ENCODE peak calls at places on chromosomes 3 and 15, in eight cellular contexts. One of them, this sample, is unnamed.

GRCh38 chr15:60444289-60444912 is 34.5 kb downstream of the ICE2 start:
- DNase-seq in A549: peak
- DNase-seq in CD8-positive, alpha-beta T cell: no peak
- DNase-seq in stimulated activated CD4-positive, alpha-beta T cell treated with anti-CD3 and anti-CD28 coated beads, Interleukin-12 subunit alpha, Interleukin-12 subunit beta, amount 100 ng/mL, for 48 hours: no peak
- DNase-seq in NCI-H1930: no peak
- DNase-seq in T-helper 1 cell: no peak
- DNase-seq in colonic mucosa: no peak
- DNase-seq in activated CD4-positive, CD25-positive, alpha-beta regulatory T cell: no peak
- DNase-seq in this sample: no peak

GRCh38 chr15:59545573-59545972 is 66.0 kb upstream of the GCNT3 start:
- DNase-seq in T-helper 1 cell: no peak
- DNase-seq in activated CD4-positive, CD25-positive, alpha-beta regulatory T cell: no peak
- DNase-seq in NCI-H1930: no peak
- DNase-seq in CD8-positive, alpha-beta T cell: no peak
- DNase-seq in A549: no peak
- DNase-seq in stimulated activated CD4-positive, alpha-beta T cell treated with anti-CD3 and anti-CD28 coated beads, Interleukin-12 subunit alpha, Interleukin-12 subunit beta, amount 100 ng/mL, for 48 hours: no peak
- DNase-seq in colonic mucosa: no peak
- DNase-seq in this sample: no peak

GRCh38 chr3:140316895-140317400 is 360.9 kb upstream of the TRIM42 start:
- DNase-seq in T-helper 1 cell: no peak
- DNase-seq in CD8-positive, alpha-beta T cell: no peak
- DNase-seq in activated CD4-positive, CD25-positive, alpha-beta regulatory T cell: no peak
- DNase-seq in colonic mucosa: no peak
- DNase-seq in stimulated activated CD4-positive, alpha-beta T cell treated with anti-CD3 and anti-CD28 coated beads, Interleukin-12 subunit alpha, Interleukin-12 subunit beta, amount 100 ng/mL, for 48 hours: no peak
- DNase-seq in A549: no peak
- DNase-seq in NCI-H1930: no peak
- DNase-seq in this sample: no peak

GRCh38 chr3:72907851-72908620 is 20.2 kb downstream of the GXYLT2 start:
- DNase-seq in colonic mucosa: no peak
- DNase-seq in A549: peak
- DNase-seq in T-helper 1 cell: no peak
- DNase-seq in activated CD4-positive, CD25-positive, alpha-beta regulatory T cell: no peak
- DNase-seq in NCI-H1930: no peak
- DNase-seq in stimulated activated CD4-positive, alpha-beta T cell treated with anti-CD3 and anti-CD28 coated beads, Interleukin-12 subunit alpha, Interleukin-12 subunit beta, amount 100 ng/mL, for 48 hours: no peak
- DNase-seq in CD8-positive, alpha-beta T cell: no peak
- DNase-seq in this sample: no peak

GRCh38 chr3:43573576-43573975 is 48.2 kb downstream of the ANO10 start:
- DNase-seq in T-helper 1 cell: no peak
- DNase-seq in NCI-H1930: no peak
- DNase-seq in activated CD4-positive, CD25-positive, alpha-beta regulatory T cell: no peak
- DNase-seq in CD8-positive, alpha-beta T cell: no peak
- DNase-seq in stimulated activated CD4-positive, alpha-beta T cell treated with anti-CD3 and anti-CD28 coated beads, Interleukin-12 subunit alpha, Interleukin-12 subunit beta, amount 100 ng/mL, for 48 hours: no peak
- DNase-seq in A549: no peak
- DNase-seq in colonic mucosa: no peak
- DNase-seq in this sample: no peak

GRCh38 chr3:128342701-128343180 is 123.9 kb downstream of the DNAJB8 start:
- DNase-seq in NCI-H1930: no peak
- DNase-seq in colonic mucosa: no peak
- DNase-seq in activated CD4-positive, CD25-positive, alpha-beta regulatory T cell: no peak
- DNase-seq in stimulated activated CD4-positive, alpha-beta T cell treated with anti-CD3 and anti-CD28 coated beads, Interleukin-12 subunit alpha, Interleukin-12 subunit beta, amount 100 ng/mL, for 48 hours: no peak
- DNase-seq in CD8-positive, alpha-beta T cell: no peak
- DNase-seq in T-helper 1 cell: no peak
- DNase-seq in A549: no peak
- DNase-seq in this sample: no peak

GRCh38 chr3:194354315-194354714 is 3.2 kb upstream of the CPN2 start:
- DNase-seq in CD8-positive, alpha-beta T cell: no peak
- DNase-seq in colonic mucosa: no peak
- DNase-seq in A549: no peak
- DNase-seq in stimulated activated CD4-positive, alpha-beta T cell treated with anti-CD3 and anti-CD28 coated beads, Interleukin-12 subunit alpha, Interleukin-12 subunit beta, amount 100 ng/mL, for 48 hours: no peak
- DNase-seq in activated CD4-positive, CD25-positive, alpha-beta regulatory T cell: no peak
- DNase-seq in T-helper 1 cell: no peak
- DNase-seq in NCI-H1930: no peak
- DNase-seq in this sample: no peak

GRCh38 chr3:10520118-10520517 is 14.7 kb upstream of the ATP2B2 start:
- DNase-seq in CD8-positive, alpha-beta T cell: no peak
- DNase-seq in activated CD4-positive, CD25-positive, alpha-beta regulatory T cell: no peak
- DNase-seq in A549: no peak
- DNase-seq in stimulated activated CD4-positive, alpha-beta T cell treated with anti-CD3 and anti-CD28 coated beads, Interleukin-12 subunit alpha, Interleukin-12 subunit beta, amount 100 ng/mL, for 48 hours: no peak
- DNase-seq in NCI-H1930: no peak
- DNase-seq in colonic mucosa: no peak
- DNase-seq in T-helper 1 cell: no peak
- DNase-seq in this sample: no peak

GRCh38 chr3:52256622-52257021 is 11.1 kb downstream of the PPM1M start:
- DNase-seq in NCI-H1930: no peak
- DNase-seq in activated CD4-positive, CD25-positive, alpha-beta regulatory T cell: no peak
- DNase-seq in A549: no peak
- DNase-seq in CD8-positive, alpha-beta T cell: no peak
- DNase-seq in T-helper 1 cell: no peak
- DNase-seq in stimulated activated CD4-positive, alpha-beta T cell treated with anti-CD3 and anti-CD28 coated beads, Interleukin-12 subunit alpha, Interleukin-12 subunit beta, amount 100 ng/mL, for 48 hours: no peak
- DNase-seq in colonic mucosa: no peak
- DNase-seq in this sample: no peak

GRCh38 chr3:23283625-23284024 is 80.5 kb downstream of the UBE2E2 start:
- DNase-seq in NCI-H1930: no peak
- DNase-seq in A549: no peak
- DNase-seq in stimulated activated CD4-positive, alpha-beta T cell treated with anti-CD3 and anti-CD28 coated beads, Interleukin-12 subunit alpha, Interleukin-12 subunit beta, amount 100 ng/mL, for 48 hours: no peak
- DNase-seq in colonic mucosa: no peak
- DNase-seq in activated CD4-positive, CD25-positive, alpha-beta regulatory T cell: no peak
- DNase-seq in T-helper 1 cell: no peak
- DNase-seq in CD8-positive, alpha-beta T cell: no peak
- DNase-seq in this sample: no peak

GRCh38 chr15:98907921-98908490 is 99.6 kb downstream of the PGPEP1L start:
- DNase-seq in NCI-H1930: no peak
- DNase-seq in colonic mucosa: no peak
- DNase-seq in T-helper 1 cell: no peak
- DNase-seq in stimulated activated CD4-positive, alpha-beta T cell treated with anti-CD3 and anti-CD28 coated beads, Interleukin-12 subunit alpha, Interleukin-12 subunit beta, amount 100 ng/mL, for 48 hours: no peak
- DNase-seq in activated CD4-positive, CD25-positive, alpha-beta regulatory T cell: no peak
- DNase-seq in A549: no peak
- DNase-seq in CD8-positive, alpha-beta T cell: no peak
- DNase-seq in this sample: no peak

GRCh38 chr3:169666079-169666436 is 2.5 kb upstream of the MECOM start:
- DNase-seq in T-helper 1 cell: no peak
- DNase-seq in colonic mucosa: no peak
- DNase-seq in NCI-H1930: no peak
- DNase-seq in activated CD4-positive, CD25-positive, alpha-beta regulatory T cell: no peak
- DNase-seq in A549: no peak
- DNase-seq in CD8-positive, alpha-beta T cell: no peak
- DNase-seq in stimulated activated CD4-positive, alpha-beta T cell treated with anti-CD3 and anti-CD28 coated beads, Interleukin-12 subunit alpha, Interleukin-12 subunit beta, amount 100 ng/mL, for 48 hours: no peak
- DNase-seq in this sample: no peak

GRCh38 chr3:156762631-156763185 is 63.4 kb upstream of the LEKR1 start:
- DNase-seq in stimulated activated CD4-positive, alpha-beta T cell treated with anti-CD3 and anti-CD28 coated beads, Interleukin-12 subunit alpha, Interleukin-12 subunit beta, amount 100 ng/mL, for 48 hours: no peak
- DNase-seq in CD8-positive, alpha-beta T cell: no peak
- DNase-seq in T-helper 1 cell: no peak
- DNase-seq in NCI-H1930: no peak
- DNase-seq in activated CD4-positive, CD25-positive, alpha-beta regulatory T cell: no peak
- DNase-seq in A549: no peak
- DNase-seq in colonic mucosa: no peak
- DNase-seq in this sample: no peak

GRCh38 chr3:52714335-52715302 is 8.7 kb downstream of the SPCS1 start:
- DNase-seq in T-helper 1 cell: no peak
- DNase-seq in A549: no peak
- DNase-seq in stimulated activated CD4-positive, alpha-beta T cell treated with anti-CD3 and anti-CD28 coated beads, Interleukin-12 subunit alpha, Interleukin-12 subunit beta, amount 100 ng/mL, for 48 hours: no peak
- DNase-seq in CD8-positive, alpha-beta T cell: no peak
- DNase-seq in NCI-H1930: no peak
- DNase-seq in colonic mucosa: peak
- DNase-seq in activated CD4-positive, CD25-positive, alpha-beta regulatory T cell: no peak
- DNase-seq in this sample: no peak

GRCh38 chr15:73944161-73945099 is 18.2 kb downstream of the LOXL1 start:
- DNase-seq in NCI-H1930: no peak
- DNase-seq in CD8-positive, alpha-beta T cell: no peak
- DNase-seq in A549: no peak
- DNase-seq in stimulated activated CD4-positive, alpha-beta T cell treated with anti-CD3 and anti-CD28 coated beads, Interleukin-12 subunit alpha, Interleukin-12 subunit beta, amount 100 ng/mL, for 48 hours: no peak
- DNase-seq in colonic mucosa: no peak
- DNase-seq in T-helper 1 cell: no peak
- DNase-seq in activated CD4-positive, CD25-positive, alpha-beta regulatory T cell: no peak
- DNase-seq in this sample: no peak